ENCODE peak calls at places on chromosomes 6 and 20, in seven cellular contexts. N is HCT116, R is GM12878, Q is HepG2, X is endothelial cell of umbilical vein, G is H1, M is K562. J is an unnamed sample.

GRCh38 chr20:64041040-64041780 is 5.2 kb downstream of the C20orf204 start:
- DNase-seq in N (no peak), R (no peak), Q (peak; percentile 67), X (peak; percentile 24), G (no peak), M (no peak), J (no peak)

GRCh38 chr6:144613859-144614258 is 328.7 kb downstream of the UTRN start:
- DNase-seq in N (peak; percentile 32), R (no peak), Q (no peak), X (no peak), G (no peak), M (no peak), J (no peak)

GRCh38 chr20:11716945-11717248 is 200.8 kb upstream of the BTBD3 start:
- DNase-seq in N (no peak), R (no peak), Q (no peak), X (no peak), G (no peak), M (no peak), J (no peak)

GRCh38 chr20:36888880-36889516 is 13.1 kb downstream of the TLDC2 start:
- DNase-seq in N (no peak), R (no peak), Q (no peak), X (no peak), G (no peak), M (no peak), J (no peak)

GRCh38 chr6:112223070-112223861 is 31.1 kb downstream of the LAMA4 start:
- DNase-seq in N (no peak), R (no peak), Q (no peak), X (no peak), G (no peak), M (no peak), J (no peak)

GRCh38 chr6:49980898-49981297 is 11.5 kb upstream of the DEFB113 start:
- DNase-seq in N (no peak), R (peak; percentile 23), Q (no peak), X (no peak), G (no peak), M (no peak), J (peak; percentile 28)

GRCh38 chr6:31113861-31114539 is 600 bp upstream of the PSORS1C1 start:
- DNase-seq in N (no peak), R (no peak), Q (no peak), X (no peak), G (no peak), M (no peak), J (no peak)

GRCh38 chr6:64949257-64949656 is 757.8 kb downstream of the EYS start:
- DNase-seq in N (no peak), R (no peak), Q (no peak), X (no peak), G (no peak), M (no peak), J (no peak)

GRCh38 chr6:31180500-31180899 is 10.0 kb upstream of the POU5F1 start:
- DNase-seq in N (no peak), R (no peak), Q (no peak), X (peak; percentile 89), G (no peak), M (peak; percentile 65), J (no peak)

GRCh38 chr6:143594647-143595046 is 83.1 kb upstream of the PHACTR2 start:
- DNase-seq in N (no peak), R (no peak), Q (no peak), X (no peak), G (no peak), M (no peak), J (no peak)

GRCh38 chr20:24808616-24809015 is 140.5 kb upstream of the CST7 start:
- DNase-seq in N (no peak), R (no peak), Q (no peak), X (no peak), G (no peak), M (no peak), J (no peak)

GRCh38 chr6:90701146-90701781 is 114.4 kb upstream of the MAP3K7 start:
- DNase-seq in N (no peak), R (no peak), Q (no peak), X (no peak), G (peak; percentile 15), M (peak; percentile 9), J (no peak)

GRCh38 chr20:43949741-43950618 is 35.3 kb downstream of the TOX2 start:
- DNase-seq in N (no peak), R (peak; percentile 66), Q (no peak), X (no peak), G (no peak), M (peak; percentile 34), J (no peak)

GRCh38 chr6:68279793-68280557 is 355.1 kb upstream of the ADGRB3 start:
- DNase-seq in N (no peak), R (no peak), Q (no peak), X (no peak), G (no peak), M (no peak), J (no peak)

GRCh38 chr6:149031545-149032317 is 284.9 kb downstream of the UST start:
- DNase-seq in N (peak; percentile 27), R (no peak), Q (peak; percentile 9), X (no peak), G (no peak), M (no peak), J (no peak)

GRCh38 chr6:121436966-121437756 is 1.7 kb downstream of the GJA1 start:
- DNase-seq in N (no peak), R (no peak), Q (no peak), X (peak; percentile 82), G (no peak), M (no peak), J (no peak)

GRCh38 chr6:106546322-106547052 is 82.8 kb downstream of the RTN4IP1 start:
- DNase-seq in N (peak; percentile 76), R (no peak), Q (peak; percentile 36), X (no peak), G (no peak), M (no peak), J (no peak)

GRCh38 chr20:11852801-11853200 is 64.9 kb upstream of the BTBD3 start:
- DNase-seq in N (no peak), R (no peak), Q (no peak), X (no peak), G (no peak), M (no peak), J (no peak)

GRCh38 chr6:1873781-1874180 is 264.1 kb downstream of the FOXC1 start:
- DNase-seq in N (no peak), R (no peak), Q (no peak), X (no peak), G (no peak), M (no peak), J (no peak)

GRCh38 chr6:29531668-29532067 is 27.9 kb downstream of the UBD start:
- DNase-seq in N (no peak), R (no peak), Q (no peak), X (no peak), G (no peak), M (no peak), J (no peak)

GRCh38 chr20:35395728-35396127 is 16.0 kb downstream of the UQCC1 start:
- DNase-seq in N (no peak), R (no peak), Q (no peak), X (peak; percentile 48), G (no peak), M (no peak), J (no peak)

GRCh38 chr6:21808045-21808470 is 214.5 kb downstream of the SOX4 start:
- DNase-seq in N (no peak), R (no peak), Q (no peak), X (no peak), G (no peak), M (no peak), J (no peak)

DNA sequence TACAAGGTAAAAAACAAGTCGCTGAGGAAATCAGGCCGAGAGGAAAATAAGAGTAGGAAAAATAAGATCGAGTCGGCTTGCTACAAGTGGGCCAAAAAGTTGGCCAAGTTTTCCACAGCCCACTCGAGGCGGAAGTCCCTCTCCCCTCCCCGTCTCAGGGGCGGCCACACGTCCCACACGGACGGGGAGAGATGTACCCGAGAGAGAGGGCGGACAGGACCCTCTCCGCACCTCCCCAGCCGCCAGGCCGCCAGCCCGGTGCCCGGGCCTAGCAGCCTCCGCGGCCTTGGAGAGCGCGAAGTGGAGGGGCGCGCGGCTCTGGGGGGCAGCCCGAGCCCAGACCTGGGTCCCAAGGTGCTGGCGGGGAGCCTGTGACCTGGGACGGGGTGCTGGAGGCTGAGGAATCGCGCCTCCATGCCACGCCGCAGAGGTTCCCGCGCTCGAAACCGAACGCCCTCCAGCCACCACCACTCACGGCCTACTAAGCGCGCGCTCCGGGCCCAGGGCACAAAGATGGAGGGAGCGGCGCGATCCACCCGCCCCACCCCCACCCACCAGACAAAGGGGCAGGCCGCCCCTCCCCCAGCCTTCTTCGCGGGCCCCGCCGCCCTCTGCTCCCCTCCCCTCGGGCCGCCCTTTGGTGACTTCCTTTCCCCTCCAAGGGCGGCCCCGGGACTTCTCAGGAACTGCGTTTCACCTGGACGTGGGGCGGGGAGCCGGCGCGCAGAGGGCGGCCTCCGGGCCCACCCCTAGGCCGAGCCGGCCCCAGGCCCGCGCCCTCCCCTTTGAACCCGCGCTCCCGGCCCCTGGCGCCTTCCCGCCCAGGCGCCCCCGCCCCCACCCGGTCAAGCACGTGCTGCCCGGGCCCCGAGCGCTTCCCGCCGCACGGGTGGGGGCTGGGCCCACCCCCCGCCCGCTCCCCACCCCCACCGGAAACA is 1.7 kb upstream of the HMGA1 start:
- DNase-seq in N (no peak), R (no peak), Q (no peak), X (no peak), G (no peak), M (peak; percentile 90), J (no peak)
- TF ChIP-seq POLR2AphosphoS5 in N (peak; percentile 15), R (no peak), Q (no peak), X (no peak), G (peak; percentile 92), M (no peak), J (no peak)

GRCh38 chr20:46073443-46073842 is 16.3 kb downstream of the NCOA5 start:
- DNase-seq in N (no peak), R (no peak), Q (no peak), X (no peak), G (no peak), M (no peak), J (no peak)

GRCh38 chr20:46077642-46078305 is 12.0 kb downstream of the NCOA5 start:
- DNase-seq in N (no peak), R (no peak), Q (no peak), X (no peak), G (no peak), M (no peak), J (no peak)

GRCh38 chr20:46078954-46079353 is 10.8 kb downstream of the NCOA5 start:
- DNase-seq in N (no peak), R (no peak), Q (no peak), X (no peak), G (no peak), M (no peak), J (no peak)

GRCh38 chr20:46074006-46074405 is 15.8 kb downstream of the NCOA5 start:
- DNase-seq in N (no peak), R (no peak), Q (no peak), X (no peak), G (no peak), M (no peak), J (no peak)

GRCh38 chr20:46076806-46077205 is 13.0 kb downstream of the NCOA5 start:
- DNase-seq in N (no peak), R (no peak), Q (no peak), X (no peak), G (no peak), M (no peak), J (no peak)
- H3K9ac ChIP-seq in N (no peak overlapping the region), R (no peak overlapping the region), Q (no peak overlapping the region), X (no peak overlapping the region), G (no peak overlapping the region), M (no peak overlapping the region), J (no peak overlapping the region)

GRCh38 chr20:62469352-62469751 is 6.4 kb downstream of the GATA5 start:
- DNase-seq in N (no peak), R (no peak), Q (no peak), X (no peak), G (no peak), M (no peak), J (no peak)
- TF ChIP-seq EZH2 in N (no peak), R (no peak), Q (no peak), X (no peak), G (no peak), M (no peak), J (no peak)

GRCh38 chr6:41449399-41450245 is 96.6 kb upstream of the FOXP4 start:
- DNase-seq in N (no peak), R (no peak), Q (peak; percentile 86), X (no peak), G (no peak), M (no peak), J (no peak)
- TF ChIP-seq POLR2AphosphoS5 in N (no peak), R (no peak), Q (no peak), X (no peak), G (no peak), M (no peak), J (no peak)

J was measured in SK-N-MC.